ENCODE peak calls at places on chromosomes 3 and 15, in four cellular contexts. X, Z, Q and G are unnamed samples.
A peak's percentile ranks its signal among the peaks of the same experiment; 100 is the strongest.

GRCh38 chr15:90967206-90967605 is 12.5 kb downstream of the RCCD1 start:
- DNase-seq in Q (no peak), Z (no peak), X (no peak), G (no peak)

GRCh38 chr3:192435241-192435640 is 292.1 kb downstream of the FGF12 start:
- DNase-seq in Z (no peak), X (no peak), Q (no peak), G (no peak)

GRCh38 chr3:134326760-134327593 is 47.3 kb downstream of the AMOTL2 start:
- DNase-seq in X (no peak), Z (peak; percentile 91), Q (no peak), G (peak; percentile 92)

GRCh38 chr15:94412979-94413741 is 181.8 kb downstream of the MCTP2 start:
- DNase-seq in Z (no peak), X (peak; percentile 22), Q (peak; percentile 3), G (no peak)

GRCh38 chr15:101322016-101322695 is 27.1 kb upstream of the SNRPA1 start:
- DNase-seq in X (no peak), Q (no peak), Z (no peak), G (no peak)

GRCh38 chr3:72985576-72985975 is 11.0 kb upstream of the PPP4R2 start:
- DNase-seq in Q (no peak), X (no peak), Z (no peak), G (no peak)

GRCh38 chr15:62792960-62793758 is 249.4 kb upstream of the TPM1 start:
- DNase-seq in X (no peak), Q (no peak), Z (no peak), G (no peak)

GRCh38 chr3:114660124-114660523 is 366.3 kb downstream of the TIGIT start:
- DNase-seq in X (no peak), Z (peak; percentile 23), Q (no peak), G (no peak)

GRCh38 chr3:38843898-38844297 is 27.9 kb upstream of the SCN10A start:
- DNase-seq in Q (no peak), Z (peak; percentile 37), X (peak; percentile 3), G (no peak)